ENCODE peak calls at places on chromosome 14, in four cellular contexts. I is astrocyte, W is endothelial cell of umbilical vein, P is neural progenitor cell. V is an unnamed sample.

GRCh38 chr14:26820101-26820500 is 222.3 kb upstream of the NOVA1 start:
- DNase-seq in I (peak; percentile 53), W (no peak), P (no peak), V (no peak)

GRCh38 chr14:73452341-73453191 is 5.8 kb downstream of the NUMB start:
- DNase-seq in I (peak; percentile 83), W (peak; percentile 78), P (no peak), V (peak; percentile 91)

GRCh38 chr14:63375772-63376171 is 57.0 kb upstream of the GPHB5 start:
- DNase-seq in I (peak; percentile 20), W (no peak), P (no peak), V (no peak)

GRCh38 chr14:73750161-73750901 is 36.1 kb upstream of the PNMA1 start:
- DNase-seq in I (no peak), W (no peak), P (no peak), V (no peak)

GRCh38 chr14:96940009-96940408 is 142.8 kb downstream of the VRK1 start:
- DNase-seq in I (no peak), W (no peak), P (peak; percentile 54), V (peak; percentile 14)

GRCh38 chr14:96039633-96040311 is 610 bp downstream of the C14orf132 start:
- DNase-seq in I (peak; percentile 14), W (peak; percentile 14), P (peak; percentile 69), V (peak; percentile 7)

GRCh38 chr14:58243790-58244555 is 670 bp upstream of the PSMA3 start:
- DNase-seq in I (peak; percentile 6), W (peak; percentile 68), P (peak; percentile 12), V (peak; percentile 57)

GRCh38 chr14:51546603-51547258 is 105.0 kb upstream of the FRMD6 start:
- DNase-seq in I (no peak), W (no peak), P (no peak), V (no peak)

GRCh38 chr14:87044807-87045206 is 948.2 kb downstream of the GALC start:
- DNase-seq in I (peak; percentile 22), W (no peak), P (no peak), V (no peak)

GRCh38 chr14:105068818-105069217 is 3.6 kb upstream of the GPR132 start:
- DNase-seq in I (no peak), W (no peak), P (no peak), V (no peak)

GRCh38 chr14:61140872-61141271 is 140.3 kb downstream of the TMEM30B start:
- DNase-seq in I (peak; percentile 98), W (no peak), P (no peak), V (no peak)

GRCh38 chr14:76997257-76997970 is 31.1 kb downstream of the IRF2BPL start:
- DNase-seq in I (peak; percentile 17), W (no peak), P (peak; percentile 34), V (no peak)

GRCh38 chr14:64762044-64763034 is 58.1 kb downstream of the PLEKHG3 start:
- DNase-seq in I (peak; percentile 92), W (peak; percentile 89), P (peak; percentile 53), V (peak; percentile 85)

DNA sequence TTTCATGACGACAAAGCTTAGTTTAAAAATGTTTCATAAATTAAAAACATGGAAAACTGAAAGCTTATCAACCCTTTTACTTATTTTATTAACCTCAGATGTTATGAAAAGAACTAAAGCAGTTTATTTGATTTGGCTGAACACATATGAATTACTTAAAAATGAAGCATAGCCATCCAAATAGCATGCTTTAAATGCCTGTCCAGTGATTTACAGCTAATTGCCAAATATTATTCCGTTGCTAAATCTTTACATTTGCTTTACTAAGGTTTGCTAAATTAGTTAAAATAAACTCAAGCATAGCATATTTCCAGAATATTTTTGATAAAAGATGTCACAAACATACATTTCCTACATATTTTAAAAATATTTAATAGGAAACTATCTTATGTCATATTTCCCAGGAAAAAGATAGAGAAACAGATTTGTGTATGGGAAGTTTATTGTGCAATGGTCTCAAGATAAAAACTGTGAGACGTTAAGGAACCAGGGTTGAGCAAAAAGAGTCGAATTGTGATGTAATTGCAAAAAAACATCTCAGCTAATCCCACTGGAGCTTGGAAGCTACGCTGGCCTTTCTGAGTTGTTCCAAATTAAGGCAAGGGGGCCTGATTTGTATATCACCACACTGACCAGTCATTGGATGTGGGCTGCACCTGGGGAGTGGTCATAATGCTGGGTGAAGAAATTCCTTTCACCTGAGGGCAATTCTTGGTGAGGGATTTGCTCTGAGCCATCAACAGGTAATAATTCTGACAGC is 25.7 kb downstream of the GPR135 start:
- DNase-seq in I (peak; percentile 57), W (no peak), P (no peak), V (no peak)
- H3K27ac ChIP-seq in I (no peak overlapping the region), W (peak overlapping the region; percentile 70), P (no peak overlapping the region), V (no peak overlapping the region)

DNA sequence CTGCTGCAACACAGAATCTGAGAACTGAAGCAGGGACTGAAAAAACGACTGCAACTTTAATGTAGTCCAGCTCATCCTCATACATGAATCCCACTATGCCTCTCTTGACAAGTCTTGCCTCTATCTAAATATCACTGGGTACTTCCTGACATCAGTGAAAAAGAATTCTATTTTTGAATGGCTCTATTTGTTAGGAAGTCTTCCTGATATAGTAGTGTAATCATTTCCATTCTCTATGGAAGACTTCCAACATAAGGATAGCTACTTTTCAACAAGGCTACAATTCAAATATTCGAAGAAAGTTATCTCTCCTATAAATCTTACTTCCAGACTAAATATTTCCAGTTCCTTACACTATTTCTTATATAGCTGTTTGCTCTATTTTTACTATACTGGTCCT is 167.5 kb downstream of the MDGA2 start:
- DNase-seq in I (no peak), W (no peak), P (no peak), V (no peak)
- TF ChIP-seq CTCF in I (no peak), W (no peak), P (no peak), V (no peak)

GRCh38 chr14:93430889-93431670 is at the start of gene UNC79:
- DNase-seq in I (peak; percentile 6), W (no peak), P (peak; percentile 85), V (peak; percentile 49)

GRCh38 chr14:93430319-93430801 is 379 bp upstream of the UNC79 start:
- DNase-seq in I (peak; percentile 16), W (no peak), P (peak; percentile 85), V (peak; percentile 26)

DNA sequence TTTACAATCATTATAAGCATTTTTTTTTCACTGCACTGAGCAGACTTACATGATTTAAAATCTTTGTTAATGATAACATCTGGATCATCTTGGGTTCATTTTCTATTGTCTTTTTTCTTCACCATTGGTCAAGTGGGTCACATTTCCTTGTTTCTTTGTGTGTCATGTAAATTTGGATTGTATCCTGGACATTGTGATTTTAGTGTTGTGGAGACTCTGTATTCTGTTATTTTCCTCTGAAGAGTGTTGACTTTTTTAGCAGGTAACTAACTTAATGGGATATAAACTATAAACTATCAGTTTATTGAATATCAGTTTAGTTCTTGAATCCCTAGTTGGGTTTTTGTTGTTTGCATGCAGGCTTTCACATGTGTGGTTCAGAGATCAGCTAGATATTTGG is 4.0 kb upstream of the UNC79 start:
- DNase-seq in I (no peak), W (no peak), P (no peak), V (no peak)
- TF ChIP-seq EZH2 in I (no peak), W (no peak), P (no peak), V (no peak)

GRCh38 chr14:88792572-88793258 is at the start of gene EML5:
- DNase-seq in I (peak; percentile 31), W (peak; percentile 76), P (peak; percentile 93), V (peak; percentile 68)
- H3K27ac ChIP-seq in I (no peak within 1 kb of the TSS), W (no peak within 1 kb of the TSS), P (no peak within 1 kb of the TSS), V (no peak within 1 kb of the TSS)

GRCh38 chr14:49897965-49898364 is 5.1 kb downstream of the ARF6 start:
- DNase-seq in I (no peak), W (no peak), P (no peak), V (no peak)

GRCh38 chr14:49898485-49898884 is 5.6 kb downstream of the ARF6 start:
- DNase-seq in I (no peak), W (no peak), P (no peak), V (no peak)

GRCh38 chr14:49895480-49895879 is 2.6 kb downstream of the ARF6 start:
- DNase-seq in I (no peak), W (no peak), P (no peak), V (no peak)

GRCh38 chr14:49897414-49897813 is 4.5 kb downstream of the ARF6 start:
- DNase-seq in I (no peak), W (no peak), P (no peak), V (no peak)

DNA sequence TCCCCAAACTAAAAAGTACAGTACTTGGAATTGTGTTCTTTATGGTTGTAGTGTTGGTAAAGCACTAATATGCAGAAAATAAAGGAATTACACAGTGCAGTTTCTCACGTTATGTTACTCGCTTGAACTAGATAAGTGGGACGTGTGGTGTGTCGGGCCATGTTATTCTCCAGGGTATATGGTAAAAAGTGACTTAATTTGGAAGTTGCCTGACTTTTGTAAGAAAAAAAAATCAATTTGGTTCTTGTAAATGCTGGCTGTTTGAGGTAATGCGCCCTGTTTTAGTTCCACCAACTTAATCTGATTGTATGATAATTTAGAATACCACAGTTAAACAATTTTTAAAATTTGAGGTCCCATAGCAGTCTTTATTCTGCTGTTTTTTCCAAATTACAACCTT is 4.1 kb downstream of the ARF6 start:
- DNase-seq in I (no peak), W (no peak), P (no peak), V (no peak)
- TF ChIP-seq CTCF in I (peak; percentile 6), W (no peak), P (no peak), V (no peak)

GRCh38 chr14:85959063-85959462 is 429.1 kb downstream of the FLRT2 start:
- DNase-seq in I (no peak), W (no peak), P (no peak), V (no peak)

GRCh38 chr14:85960781-85961180 is 430.8 kb downstream of the FLRT2 start:
- DNase-seq in I (no peak), W (no peak), P (no peak), V (no peak)

GRCh38 chr14:85963486-85963885 is 433.5 kb downstream of the FLRT2 start:
- DNase-seq in I (no peak), W (no peak), P (no peak), V (no peak)

DNA sequence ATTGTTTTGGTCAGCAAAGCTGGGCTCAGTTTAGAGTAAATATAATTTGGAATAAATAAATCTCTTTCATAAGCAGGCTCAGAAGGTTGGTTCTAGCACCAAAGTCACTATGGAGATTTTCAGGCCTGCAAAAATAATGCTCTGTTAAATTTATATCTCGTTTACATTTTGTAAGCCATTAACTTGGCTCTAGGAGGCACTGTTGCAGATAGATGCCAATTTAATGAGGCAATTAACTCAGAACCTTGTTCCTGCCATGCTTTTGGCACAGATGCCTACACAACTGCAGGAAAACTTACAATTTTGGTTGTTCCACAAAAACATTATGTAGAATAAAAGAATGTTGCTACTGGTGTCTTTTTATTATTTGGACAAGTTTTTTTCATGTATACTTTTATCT is 428.1 kb downstream of the FLRT2 start:
- DNase-seq in I (no peak), W (no peak), P (no peak), V (no peak)
- TF ChIP-seq EZH2 in I (no peak), W (no peak), P (no peak), V (no peak)

GRCh38 chr14:69010632-69011031 is 31.5 kb upstream of the ACTN1 start:
- DNase-seq in I (no peak), W (no peak), P (no peak), V (no peak)

GRCh38 chr14:69006346-69006745 is 27.2 kb upstream of the ACTN1 start:
- DNase-seq in I (no peak), W (no peak), P (no peak), V (no peak)

GRCh38 chr14:69004731-69005431 is 25.8 kb upstream of the ACTN1 start:
- DNase-seq in I (peak; percentile 56), W (no peak), P (no peak), V (no peak)

GRCh38 chr14:69005432-69006148 is 26.5 kb upstream of the ACTN1 start:
- DNase-seq in I (peak; percentile 97), W (peak; percentile 99), P (peak; percentile 17), V (peak; percentile 62)

GRCh38 chr14:69008411-69008810 is 29.3 kb upstream of the ACTN1 start:
- DNase-seq in I (peak; percentile 69), W (peak; percentile 68), P (no peak), V (peak; percentile 19)
- H3K27ac ChIP-seq in I (no peak overlapping the region), W (no peak overlapping the region), P (no peak overlapping the region), V (no peak overlapping the region)